ENCODE peak calls at places on chromosomes 12 and 14, in nine cellular contexts. P is transverse colon, Q is tibial nerve, E is ovary, H is sigmoid colon, V is K562, J is A549, B is H1, G is HepG2. L is an unnamed sample.

GRCh38 chr12:56326533-56326932 is 7.3 kb downstream of the PAN2 start:
- DNase-seq in P (no peak), Q (no peak), E (no peak), H (no peak), V (no peak), J (no peak), B (no peak), G (no peak), L (no peak)

GRCh38 chr12:92051441-92051840 is 94.2 kb downstream of the BTG1 start:
- DNase-seq in P (no peak), Q (no peak), E (no peak), H (no peak), V (no peak), J (no peak), B (no peak), G (no peak), L (no peak)

GRCh38 chr12:1916396-1917171 is 1.9 kb downstream of the CACNA2D4 start:
- DNase-seq in P (no peak), Q (no peak), E (peak; percentile 53), H (peak; percentile 85), V (peak; percentile 73), J (no peak), B (no peak), G (no peak), L (peak; percentile 27)

GRCh38 chr14:100665518-100666032 is 61.1 kb upstream of the DLK1 start:
- DNase-seq in P (peak; percentile 75), Q (no peak), E (peak; percentile 58), H (no peak), V (no peak), J (no peak), B (no peak), G (no peak), L (no peak)

GRCh38 chr12:47837190-47838171 is 17.8 kb upstream of the HDAC7 start:
- DNase-seq in P (peak; percentile 78), Q (peak; percentile 63), E (peak; percentile 70), H (peak; percentile 90), V (peak; percentile 72), J (peak; percentile 89), B (peak; percentile 86), G (peak; percentile 54), L (peak; percentile 79)

GRCh38 chr12:121379945-121380344 is 20.0 kb upstream of the RNF34 start:
- DNase-seq in P (no peak), Q (no peak), E (no peak), H (no peak), V (no peak), J (no peak), B (no peak), G (no peak), L (no peak)

GRCh38 chr14:34785223-34786006 is 71.0 kb upstream of the CFL2 start:
- DNase-seq in P (no peak), Q (no peak), E (no peak), H (no peak), V (no peak), J (no peak), B (no peak), G (no peak), L (no peak)

GRCh38 chr14:56056031-56056430 is 62.2 kb upstream of the PELI2 start:
- DNase-seq in P (no peak), Q (no peak), E (no peak), H (no peak), V (no peak), J (no peak), B (no peak), G (no peak), L (no peak)

GRCh38 chr14:99541211-99541610 is 60.0 kb downstream of the CCNK start:
- DNase-seq in P (no peak), Q (no peak), E (no peak), H (no peak), V (no peak), J (no peak), B (no peak), G (no peak), L (no peak)

GRCh38 chr12:9319842-9320173 is 111.6 kb upstream of the PZP start:
- DNase-seq in P (no peak), Q (no peak), E (no peak), H (no peak), V (no peak), J (no peak), B (no peak), G (no peak), L (no peak)

GRCh38 chr12:117134721-117135120 is 35.5 kb upstream of the TESC start:
- DNase-seq in P (no peak), Q (no peak), E (no peak), H (no peak), V (no peak), J (no peak), B (no peak), G (no peak), L (no peak)

GRCh38 chr12:111448831-111449790 is 43.4 kb downstream of the SH2B3 start:
- DNase-seq in P (no peak), Q (no peak), E (no peak), H (peak; percentile 47), V (no peak), J (no peak), B (peak; percentile 29), G (no peak), L (peak; percentile 8)

GRCh38 chr14:38171197-38171596 is 36.5 kb upstream of the SSTR1 start:
- DNase-seq in P (no peak), Q (no peak), E (no peak), H (no peak), V (no peak), J (no peak), B (no peak), G (no peak), L (no peak)

GRCh38 chr12:93223440-93224426 is 154.0 kb upstream of the NUDT4 start:
- DNase-seq in P (no peak), Q (no peak), E (no peak), H (no peak), V (no peak), J (no peak), B (no peak), G (no peak), L (no peak)

GRCh38 chr12:50618864-50619609 is 114.3 kb downstream of the DIP2B start:
- DNase-seq in P (peak; percentile 52), Q (no peak), E (no peak), H (no peak), V (no peak), J (no peak), B (no peak), G (no peak), L (no peak)

GRCh38 chr12:47080725-47081502 is 1.2 kb upstream of the AMIGO2 start:
- DNase-seq in P (peak; percentile 58), Q (peak; percentile 28), E (peak; percentile 55), H (peak; percentile 87), V (peak; percentile 23), J (no peak), B (no peak), G (no peak), L (peak; percentile 50)

GRCh38 chr12:16563519-16563918 is 42.4 kb downstream of the LMO3 start:
- DNase-seq in P (no peak), Q (no peak), E (no peak), H (no peak), V (no peak), J (no peak), B (no peak), G (no peak), L (no peak)

GRCh38 chr12:124536613-124537012 is 30.8 kb downstream of the NCOR2 start:
- DNase-seq in P (no peak), Q (no peak), E (no peak), H (no peak), V (no peak), J (no peak), B (no peak), G (no peak), L (no peak)

GRCh38 chr14:54516709-54517108 is 7.0 kb downstream of the CGRRF1 start:
- DNase-seq in P (no peak), Q (no peak), E (no peak), H (no peak), V (no peak), J (no peak), B (no peak), G (no peak), L (no peak)

GRCh38 chr12:111404362-111405148 is 1.2 kb upstream of the SH2B3 start:
- DNase-seq in P (no peak), Q (no peak), E (no peak), H (peak; percentile 80), V (peak; percentile 83), J (no peak), B (no peak), G (peak; percentile 33), L (no peak)

GRCh38 chr12:67515679-67516363 is 132.7 kb upstream of the DYRK2 start:
- DNase-seq in P (peak; percentile 32), Q (no peak), E (no peak), H (no peak), V (no peak), J (no peak), B (no peak), G (no peak), L (peak; percentile 57)
- TF ChIP-seq EP300 in P (no peak), Q (no peak), E (no peak), H (no peak), V (no peak), J (no peak), B (no peak), G (no peak), L (no peak)

GRCh38 chr12:108299516-108299915 is 39.6 kb downstream of the CMKLR1 start:
- DNase-seq in P (no peak), Q (no peak), E (no peak), H (peak; percentile 50), V (no peak), J (no peak), B (no peak), G (no peak), L (no peak)
- TF ChIP-seq POLR2A in P (no peak), Q (no peak), E (no peak), H (no peak), V (no peak), J (no peak), B (no peak), G (no peak), L (no peak)

GRCh38 chr12:113269257-113269943 is 48.1 kb downstream of the TPCN1 start:
- DNase-seq in P (no peak), Q (no peak), E (no peak), H (peak; percentile 56), V (no peak), J (no peak), B (no peak), G (no peak), L (no peak)
- TF ChIP-seq EP300 in P (no peak), Q (no peak), E (no peak), H (no peak), V (no peak), J (no peak), B (no peak), G (no peak), L (no peak)

DNA sequence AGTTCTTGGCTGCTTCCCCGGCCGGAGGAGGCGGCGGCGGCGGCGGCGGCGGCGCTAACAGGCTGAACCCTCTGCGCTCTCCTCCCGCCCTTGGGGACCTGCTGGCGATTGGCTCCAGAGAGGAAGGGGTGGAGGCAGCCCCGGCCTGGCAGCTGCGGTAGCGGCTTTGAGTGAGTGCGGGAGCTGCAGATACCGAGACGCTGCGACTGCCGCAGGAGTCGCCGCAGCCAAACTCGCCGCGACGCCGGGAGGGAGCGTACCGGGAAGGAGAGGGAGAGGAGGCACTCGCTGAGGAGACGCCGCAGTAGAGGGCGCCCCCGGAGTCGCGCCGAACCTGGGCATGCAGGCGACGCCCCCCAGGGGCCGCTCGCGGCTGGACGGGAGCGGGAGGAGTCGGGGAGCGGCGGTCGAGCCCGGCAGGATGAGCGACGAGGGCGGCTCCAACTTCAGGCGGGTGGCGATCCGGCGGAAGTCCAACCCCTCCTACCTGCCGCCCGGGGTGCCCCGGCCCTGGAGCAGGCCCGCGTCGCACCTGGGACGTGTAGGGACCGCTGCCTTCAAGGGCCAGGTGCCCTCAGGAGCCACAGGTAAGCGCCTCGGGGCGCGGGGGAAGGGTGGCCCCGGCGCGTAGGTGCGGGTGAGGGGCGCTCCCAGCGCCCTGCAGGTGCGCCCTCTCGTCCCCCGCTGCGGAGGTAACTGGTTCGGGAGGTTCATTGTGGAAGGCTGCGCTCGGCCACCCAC is at the start of gene FGD4:
- DNase-seq in P (peak; percentile 41), Q (peak; percentile 69), E (peak; percentile 89), H (peak; percentile 87), V (peak; percentile 68), J (peak; percentile 88), B (peak; percentile 90), G (peak; percentile 69), L (peak; percentile 92)
- TF ChIP-seq POLR2A in P (peak; percentile 98), Q (peak; percentile 88), E (peak; percentile 48), H (peak; percentile 75), V (no peak), J (peak; percentile 55), B (peak; percentile 86), G (no peak), L (no peak)

L was measured in stomach.